ENCODE peak calls at places on chromosomes 6 and 20, in four cellular contexts. I is GM12878, H is HepG2, T is K562. L is an unnamed sample.

GRCh38 chr6:44575644-44576043 is 188.1 kb downstream of the CDC5L start:
- DNase-seq in T (no peak), I (no peak), H (no peak), L (no peak)

GRCh38 chr20:1388706-1389483 is 4.0 kb downstream of the FKBP1A start:
- DNase-seq in H (no peak), T (no peak), I (no peak), L (no peak)

GRCh38 chr20:10581823-10582222 is 92.0 kb downstream of the JAG1 start:
- DNase-seq in T (no peak), H (peak; percentile 56), I (no peak), L (no peak)

GRCh38 chr20:64140956-64141355 is 23.3 kb upstream of the MYT1 start:
- DNase-seq in T (no peak), H (no peak), I (no peak), L (peak; percentile 6)

GRCh38 chr20:19027971-19028370 is 184.5 kb upstream of the SLC24A3 start:
- DNase-seq in T (no peak), H (no peak), I (no peak), L (no peak)

GRCh38 chr6:16751251-16751946 is 9.9 kb downstream of the ATXN1 start:
- DNase-seq in T (no peak), H (no peak), I (no peak), L (no peak)

GRCh38 chr6:159044899-159045727 is at the start of gene TAGAP:
- DNase-seq in T (no peak), I (peak; percentile 63), H (no peak), L (no peak)

GRCh38 chr6:111338843-111339242 is 144.2 kb downstream of the REV3L start:
- DNase-seq in H (no peak), I (peak; percentile 78), T (no peak), L (no peak)

GRCh38 chr6:90294614-90294988 is 2.0 kb downstream of the BACH2 start:
- DNase-seq in T (no peak), H (no peak), I (no peak), L (peak; percentile 26)

GRCh38 chr6:92979281-92979680 is 440.1 kb downstream of the EPHA7 start:
- DNase-seq in I (no peak), T (no peak), H (no peak), L (no peak)

GRCh38 chr20:37396520-37397075 is 50.7 kb downstream of the SRC start:
- DNase-seq in T (peak; percentile 64), H (no peak), I (no peak), L (peak; percentile 89)

GRCh38 chr6:161319231-161319630 is 45.4 kb upstream of the AGPAT4 start:
- DNase-seq in H (no peak), I (no peak), T (peak; percentile 20), L (no peak)

GRCh38 chr6:158041370-158041769 is 59.7 kb downstream of the SYNJ2 start:
- DNase-seq in T (no peak), H (no peak), I (no peak), L (no peak)

GRCh38 chr6:54096811-54097210 is 14.4 kb upstream of the MLIP start:
- DNase-seq in H (no peak), I (no peak), T (no peak), L (no peak)

GRCh38 chr6:108127826-108128225 is 38.0 kb upstream of the NR2E1 start:
- DNase-seq in I (no peak), T (no peak), H (peak; percentile 81), L (no peak)

GRCh38 chr6:6820688-6821238 is 232.2 kb downstream of the LY86 start:
- DNase-seq in I (no peak), H (no peak), T (no peak), L (no peak)

GRCh38 chr6:139373928-139374356 is 506 bp downstream of the CITED2 start:
- DNase-seq in I (no peak), H (no peak), T (peak; percentile 36), L (no peak)

GRCh38 chr6:139376054-139376355 is 1.6 kb upstream of the CITED2 start:
- DNase-seq in H (no peak), I (peak; percentile 38), T (peak; percentile 67), L (no peak)

GRCh38 chr6:139374357-139375238 is at the start of gene CITED2:
- DNase-seq in T (peak; percentile 92), H (peak; percentile 90), I (peak; percentile 79), L (peak; percentile 88)

GRCh38 chr6:139376604-139377218 is 2.3 kb upstream of the CITED2 start:
- DNase-seq in I (no peak), T (peak; percentile 22), H (peak; percentile 48), L (peak; percentile 15)

GRCh38 chr6:139375239-139376053 is 998 bp upstream of the CITED2 start:
- DNase-seq in I (peak; percentile 65), H (peak; percentile 96), T (peak; percentile 90), L (peak; percentile 88)
- TF ChIP-seq NR2C2 in I (no peak), H (peak; percentile 45), T (no peak), L (no peak)

GRCh38 chr6:144954241-144954556 is 669.1 kb downstream of the UTRN start:
- DNase-seq in T (no peak), H (no peak), I (no peak), L (no peak)

GRCh38 chr6:144957236-144957937 is 672.3 kb downstream of the UTRN start:
- DNase-seq in H (no peak), T (no peak), I (no peak), L (no peak)

GRCh38 chr6:144955392-144955791 is 670.3 kb downstream of the UTRN start:
- DNase-seq in H (no peak), T (no peak), I (no peak), L (no peak)

GRCh38 chr6:144953552-144954240 is 668.6 kb downstream of the UTRN start:
- DNase-seq in I (no peak), T (no peak), H (no peak), L (no peak)

DNA sequence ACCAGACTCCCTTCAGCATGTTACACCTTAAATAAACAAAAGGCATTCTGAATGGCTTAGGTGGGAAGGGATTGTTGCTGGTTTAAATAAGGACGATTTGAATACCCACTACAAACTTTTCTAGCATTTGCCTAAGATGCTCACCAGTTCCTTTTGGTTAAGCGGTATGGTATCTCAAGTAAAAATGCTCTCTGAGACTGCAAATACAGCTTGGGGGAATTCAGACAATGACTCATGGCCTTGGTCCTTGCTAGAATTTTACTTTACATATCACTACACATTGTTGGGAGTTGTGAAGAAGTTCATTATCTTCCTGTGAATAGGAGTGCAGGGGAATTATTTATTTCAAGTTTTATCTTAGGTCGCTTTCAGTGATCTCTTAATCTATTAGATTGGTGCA is 670.7 kb downstream of the UTRN start:
- DNase-seq in H (no peak), T (no peak), I (no peak), L (no peak)
- TF ChIP-seq NR2C2 in H (no peak), T (no peak), I (no peak), L (no peak)

DNA sequence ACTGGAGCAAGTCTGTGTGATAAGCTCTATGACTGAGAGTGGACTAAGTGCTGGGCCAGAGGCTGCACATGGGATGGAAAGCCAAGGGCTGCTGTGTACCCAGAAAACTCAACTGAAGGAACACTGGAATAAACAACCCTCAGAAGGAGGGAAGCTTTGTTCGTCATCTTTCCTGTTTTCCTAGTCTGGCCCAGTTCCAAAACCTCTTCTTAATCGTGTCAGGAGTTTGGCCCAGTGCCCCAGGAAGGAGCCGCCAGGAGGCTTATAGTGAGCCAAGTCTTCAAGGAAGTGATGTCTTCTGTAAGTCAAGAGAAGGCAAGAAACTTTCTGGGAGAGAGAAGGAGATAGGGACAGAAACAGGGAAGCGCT is 23.3 kb upstream of the TOP1 start:
- DNase-seq in T (no peak), I (no peak), H (no peak), L (no peak)
- TF ChIP-seq NR2C2 in T (no peak), I (no peak), H (no peak), L (no peak)

DNA sequence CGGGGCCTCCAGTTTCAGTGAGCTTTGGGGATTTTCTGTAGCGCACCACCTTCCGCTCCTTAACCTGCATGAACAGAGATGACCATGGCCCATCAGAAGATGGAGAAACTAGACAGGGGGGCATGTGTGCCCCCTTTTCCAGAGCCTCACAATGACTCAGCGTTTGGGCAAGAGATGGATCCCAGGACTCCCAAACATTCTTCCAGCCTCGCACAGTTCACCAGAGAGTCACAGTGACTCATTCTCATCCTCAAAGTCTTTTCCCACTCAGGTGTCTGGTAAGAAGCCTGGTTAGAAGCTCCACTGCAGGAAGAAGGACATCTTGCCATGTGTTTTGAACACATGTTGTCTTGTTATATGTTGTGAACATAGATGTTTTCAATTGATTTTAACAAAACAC is 76.2 kb upstream of the FRMD1 start:
- DNase-seq in T (no peak), I (no peak), H (no peak), L (no peak)
- TF ChIP-seq NR2C2 in T (no peak), I (no peak), H (no peak), L (no peak)

DNA sequence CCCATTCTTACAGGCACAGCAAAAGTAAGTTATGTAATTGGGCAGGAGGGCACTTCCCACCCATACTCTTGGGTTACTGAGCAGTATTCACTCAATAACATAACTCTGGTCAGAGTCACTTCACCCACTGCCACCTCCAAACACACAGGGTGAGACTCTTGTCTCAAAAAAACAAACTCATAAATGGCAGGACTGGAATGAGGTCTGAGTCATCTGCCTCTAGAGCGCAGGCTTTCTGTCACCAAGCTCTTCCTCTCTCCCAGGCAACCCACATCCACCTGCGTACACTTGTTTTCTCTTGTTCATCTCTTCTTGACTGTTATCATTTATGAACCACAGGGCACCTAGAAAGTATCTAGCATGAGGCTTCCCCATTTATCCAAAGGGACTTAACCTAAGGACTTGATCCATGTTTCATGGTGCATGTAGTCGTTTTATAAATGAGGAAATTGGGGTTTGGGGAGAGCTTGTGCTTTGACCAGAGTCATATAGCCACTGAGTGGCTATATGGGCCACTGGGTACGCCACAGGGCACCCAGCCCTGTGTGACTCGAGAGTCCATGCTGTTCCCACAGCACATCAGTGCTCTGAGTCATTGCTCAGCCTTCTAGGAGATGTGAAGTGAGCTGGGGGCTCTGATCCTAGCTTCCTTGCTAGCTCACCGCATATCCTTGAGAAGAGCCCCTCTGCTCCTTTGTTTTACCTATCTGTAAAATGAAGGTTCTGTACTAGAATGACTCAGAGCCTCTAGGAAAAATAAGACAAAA is 22.4 kb downstream of the C20orf173 start:
- DNase-seq in I (no peak), T (no peak), H (no peak), L (no peak)
- TF ChIP-seq NR2C2 in I (no peak), T (no peak), H (no peak), L (no peak)

GRCh38 chr20:62367136-62367482 is at the start of gene LAMA5:
- DNase-seq in T (peak; percentile 87), I (no peak), H (peak; percentile 55), L (peak; percentile 74)
- TF ChIP-seq NR2C2 in T (no peak), I (no peak), H (no peak), L (no peak)

GRCh38 chr6:146803601-146804000 is 204.8 kb downstream of the ADGB start:
- DNase-seq in I (no peak), T (peak; percentile 57), H (no peak), L (no peak)

DNA sequence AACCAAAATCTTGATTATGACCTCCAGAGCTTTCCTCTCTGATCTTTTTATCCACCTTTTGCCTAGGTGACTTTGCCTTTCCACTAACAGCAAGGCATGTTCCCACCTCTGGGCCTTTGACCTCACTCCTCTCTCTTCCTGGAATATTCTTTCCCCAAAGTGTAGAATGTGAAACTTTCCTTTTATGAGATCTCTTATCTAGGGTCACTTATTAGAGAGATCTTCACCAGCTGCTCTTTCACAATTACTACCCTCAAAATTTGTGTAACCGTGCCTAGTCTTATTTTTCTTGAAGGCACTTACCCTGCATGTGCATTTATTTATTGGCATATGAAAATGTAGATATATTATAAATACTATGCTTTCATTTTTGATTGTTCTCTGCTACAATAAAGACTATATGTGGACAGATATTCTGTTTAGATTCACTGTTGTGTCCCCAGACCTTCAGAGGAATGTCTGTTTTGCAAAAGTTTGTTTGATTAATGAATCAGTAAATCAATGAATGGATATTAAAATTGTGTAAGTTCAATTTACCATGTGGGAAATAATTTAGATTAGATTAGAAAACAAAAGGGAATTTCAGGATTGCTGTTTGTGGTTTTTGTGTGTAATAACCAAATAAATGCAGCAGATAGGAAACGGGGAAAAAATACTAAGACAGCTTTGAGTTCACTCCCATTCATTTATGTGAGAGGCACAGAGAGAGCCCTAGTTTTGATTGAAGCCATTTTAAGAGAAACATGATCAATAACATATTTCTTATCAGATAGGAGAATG is 207.0 kb downstream of the ADGB start:
- DNase-seq in H (no peak), I (no peak), T (no peak), L (no peak)
- TF ChIP-seq NR2C2 in H (no peak), I (no peak), T (no peak), L (no peak)